ENCODE peak calls at places on chromosomes 4 and X, in eight cellular contexts. One of them, this sample, is unnamed.
A peak's percentile ranks its signal among the peaks of the same experiment; 100 is the strongest.

GRCh38 chrX:49237060-49237459 is 1.8 kb downstream of the CCDC22 start:
- DNase-seq in adrenal gland: no peak
- DNase-seq in aorta: peak; percentile 55
- DNase-seq in GM23248: no peak
- DNase-seq in MG63: no peak
- DNase-seq in Caco-2: no peak
- DNase-seq in mesenchymal stem cell: no peak
- DNase-seq in trophoblast cell: no peak
- DNase-seq in this sample: no peak

GRCh38 chr4:14958436-14958835 is 43.8 kb upstream of the CPEB2 start:
- DNase-seq in adrenal gland: no peak
- DNase-seq in aorta: no peak
- DNase-seq in GM23248: no peak
- DNase-seq in MG63: no peak
- DNase-seq in Caco-2: no peak
- DNase-seq in mesenchymal stem cell: no peak
- DNase-seq in trophoblast cell: no peak
- DNase-seq in this sample: no peak

GRCh38 chrX:5869786-5870185 is 358.9 kb downstream of the NLGN4X start:
- DNase-seq in adrenal gland: no peak
- DNase-seq in aorta: no peak
- DNase-seq in GM23248: no peak
- DNase-seq in MG63: no peak
- DNase-seq in Caco-2: no peak
- DNase-seq in mesenchymal stem cell: no peak
- DNase-seq in trophoblast cell: no peak
- DNase-seq in this sample: no peak

GRCh38 chrX:9708923-9709553 is 56.6 kb downstream of the GPR143 start:
- DNase-seq in adrenal gland: peak; percentile 87
- DNase-seq in aorta: peak; percentile 94
- DNase-seq in GM23248: peak; percentile 65
- DNase-seq in MG63: peak; percentile 47
- DNase-seq in Caco-2: peak; percentile 38
- DNase-seq in mesenchymal stem cell: peak; percentile 53
- DNase-seq in trophoblast cell: peak; percentile 38
- DNase-seq in this sample: peak; percentile 81

GRCh38 chr4:185236155-185236503 is 26.7 kb downstream of the SNX25 start:
- DNase-seq in adrenal gland: no peak
- DNase-seq in aorta: no peak
- DNase-seq in GM23248: no peak
- DNase-seq in MG63: no peak
- DNase-seq in Caco-2: no peak
- DNase-seq in mesenchymal stem cell: no peak
- DNase-seq in trophoblast cell: no peak
- DNase-seq in this sample: no peak

GRCh38 chr4:165556383-165556782 is 177.6 kb downstream of the CPE start:
- DNase-seq in adrenal gland: no peak
- DNase-seq in aorta: no peak
- DNase-seq in GM23248: no peak
- DNase-seq in MG63: no peak
- DNase-seq in Caco-2: no peak
- DNase-seq in mesenchymal stem cell: no peak
- DNase-seq in trophoblast cell: no peak
- DNase-seq in this sample: no peak

GRCh38 chr4:20432098-20432497 is 180.4 kb downstream of the SLIT2 start:
- DNase-seq in adrenal gland: no peak
- DNase-seq in aorta: no peak
- DNase-seq in GM23248: peak; percentile 72
- DNase-seq in MG63: no peak
- DNase-seq in Caco-2: no peak
- DNase-seq in mesenchymal stem cell: peak; percentile 24
- DNase-seq in trophoblast cell: no peak
- DNase-seq in this sample: no peak

GRCh38 chr4:13329963-13330362 is 154.2 kb downstream of the RAB28 start:
- DNase-seq in adrenal gland: no peak
- DNase-seq in aorta: peak; percentile 66
- DNase-seq in GM23248: peak; percentile 64
- DNase-seq in MG63: peak; percentile 36
- DNase-seq in Caco-2: no peak
- DNase-seq in mesenchymal stem cell: peak; percentile 21
- DNase-seq in trophoblast cell: no peak
- DNase-seq in this sample: no peak

GRCh38 chr4:99636422-99636821 is 21.2 kb downstream of the C4orf54 start:
- DNase-seq in adrenal gland: no peak
- DNase-seq in aorta: no peak
- DNase-seq in GM23248: no peak
- DNase-seq in MG63: no peak
- DNase-seq in Caco-2: no peak
- DNase-seq in mesenchymal stem cell: no peak
- DNase-seq in trophoblast cell: no peak
- DNase-seq in this sample: no peak

GRCh38 chrX:68894513-68895338 is 65.9 kb downstream of the EFNB1 start:
- DNase-seq in adrenal gland: peak; percentile 65
- DNase-seq in aorta: peak; percentile 88
- DNase-seq in GM23248: peak; percentile 61
- DNase-seq in MG63: peak; percentile 43
- DNase-seq in Caco-2: no peak
- DNase-seq in mesenchymal stem cell: peak; percentile 63
- DNase-seq in trophoblast cell: no peak
- DNase-seq in this sample: peak; percentile 77

GRCh38 chr4:121270384-121270783 is 106.3 kb upstream of the TNIP3 start:
- DNase-seq in adrenal gland: no peak
- DNase-seq in aorta: no peak
- DNase-seq in GM23248: peak; percentile 37
- DNase-seq in MG63: no peak
- DNase-seq in Caco-2: no peak
- DNase-seq in mesenchymal stem cell: no peak
- DNase-seq in trophoblast cell: no peak
- DNase-seq in this sample: no peak

DNA sequence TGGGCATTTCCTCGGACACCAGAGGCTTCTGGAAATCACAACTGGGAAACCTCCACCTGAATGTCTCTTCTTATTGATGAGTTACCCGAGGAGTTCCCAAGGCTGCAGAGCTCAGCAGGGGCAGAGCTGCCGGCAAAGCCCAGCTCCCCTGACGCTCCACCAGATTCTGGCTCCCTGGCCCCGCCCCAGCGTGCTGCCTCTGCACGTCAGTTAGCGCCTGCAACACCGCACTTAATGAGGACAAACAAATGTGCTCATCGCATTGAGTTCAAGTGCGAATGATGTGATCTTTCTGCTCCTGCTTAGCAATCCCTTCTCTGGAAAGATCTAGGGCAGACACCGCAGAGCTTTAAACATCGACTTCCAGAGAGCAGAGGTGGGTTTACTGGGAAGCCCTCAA is 55.5 kb upstream of the FBXW7 start:
- DNase-seq in adrenal gland: peak; percentile 77
- DNase-seq in aorta: no peak
- DNase-seq in GM23248: peak; percentile 71
- DNase-seq in MG63: peak; percentile 44
- DNase-seq in Caco-2: no peak
- DNase-seq in mesenchymal stem cell: peak; percentile 88
- DNase-seq in trophoblast cell: no peak
- DNase-seq in this sample: peak; percentile 51
- H3K4me3 ChIP-seq in adrenal gland: no peak overlapping the region
- H3K4me3 ChIP-seq in aorta: no peak overlapping the region
- H3K4me3 ChIP-seq in GM23248: peak overlapping the region; percentile 25
- H3K4me3 ChIP-seq in MG63: peak overlapping the region; percentile 4
- H3K4me3 ChIP-seq in Caco-2: no peak overlapping the region
- H3K4me3 ChIP-seq in mesenchymal stem cell: peak overlapping the region; percentile 58
- H3K4me3 ChIP-seq in trophoblast cell: no peak overlapping the region
- H3K4me3 ChIP-seq in this sample: no peak overlapping the region

DNA sequence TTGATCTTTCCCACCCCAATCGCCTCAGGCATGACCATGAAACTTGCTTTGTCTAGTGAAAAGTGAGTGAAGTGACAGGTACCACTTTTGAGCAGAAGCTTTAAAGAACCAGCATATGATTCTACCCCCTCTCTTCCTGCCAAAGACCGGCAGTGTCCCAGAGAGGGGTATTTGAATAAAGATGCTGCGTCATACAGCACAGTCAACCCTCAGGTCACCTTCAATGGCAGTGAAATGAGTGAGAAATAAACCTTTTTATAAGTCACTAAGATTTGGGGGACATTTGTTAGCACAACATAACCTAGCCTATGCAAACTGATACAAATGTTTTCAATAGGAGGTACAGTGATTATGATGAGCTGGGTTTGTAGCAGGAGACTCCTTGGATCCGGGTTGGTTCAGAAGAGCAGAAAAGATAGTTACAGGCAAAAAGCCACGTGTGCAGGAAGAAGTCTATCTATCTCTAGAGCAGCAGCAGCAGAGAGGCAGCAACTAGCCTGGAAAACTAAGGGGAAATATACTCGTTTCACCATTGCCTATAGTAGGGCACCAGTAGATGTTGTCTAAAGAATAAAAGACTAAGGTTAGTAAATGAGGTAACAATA is 30.3 kb upstream of the SPRY1 start:
- DNase-seq in adrenal gland: no peak
- DNase-seq in aorta: no peak
- DNase-seq in GM23248: no peak
- DNase-seq in MG63: no peak
- DNase-seq in Caco-2: no peak
- DNase-seq in mesenchymal stem cell: no peak
- DNase-seq in trophoblast cell: no peak
- DNase-seq in this sample: no peak
- H3K36me3 ChIP-seq in adrenal gland: no peaks in the 10 kb centered on the region
- H3K36me3 ChIP-seq in aorta: no peaks in the 10 kb centered on the region
- H3K36me3 ChIP-seq in GM23248: no peaks in the 10 kb centered on the region
- H3K36me3 ChIP-seq in MG63: no peaks in the 10 kb centered on the region
- H3K36me3 ChIP-seq in Caco-2: no peaks in the 10 kb centered on the region
- H3K36me3 ChIP-seq in mesenchymal stem cell: no peaks in the 10 kb centered on the region
- H3K36me3 ChIP-seq in trophoblast cell: no peaks in the 10 kb centered on the region
- H3K36me3 ChIP-seq in this sample: peaks cover 5% of the 10 kb centered on the region

GRCh38 chr4:6269400-6269650 is 325 bp upstream of the WFS1 start:
- DNase-seq in adrenal gland: no peak
- DNase-seq in aorta: no peak
- DNase-seq in GM23248: no peak
- DNase-seq in MG63: no peak
- DNase-seq in Caco-2: no peak
- DNase-seq in mesenchymal stem cell: no peak
- DNase-seq in trophoblast cell: no peak
- DNase-seq in this sample: no peak
- H3K4me3 ChIP-seq in adrenal gland: no peak overlapping the region
- H3K4me3 ChIP-seq in aorta: no peak overlapping the region
- H3K4me3 ChIP-seq in GM23248: peak overlapping the region; percentile 86
- H3K4me3 ChIP-seq in MG63: peak overlapping the region; percentile 26
- H3K4me3 ChIP-seq in Caco-2: peak overlapping the region; percentile 44
- H3K4me3 ChIP-seq in mesenchymal stem cell: peak overlapping the region; percentile 78
- H3K4me3 ChIP-seq in trophoblast cell: no peak overlapping the region
- H3K4me3 ChIP-seq in this sample: peak overlapping the region; percentile 74

GRCh38 chrX:45748443-45748842 is 547.8 kb upstream of the DIPK2B start:
- DNase-seq in adrenal gland: no peak
- DNase-seq in aorta: no peak
- DNase-seq in GM23248: peak; percentile 20
- DNase-seq in MG63: no peak
- DNase-seq in Caco-2: no peak
- DNase-seq in mesenchymal stem cell: no peak
- DNase-seq in trophoblast cell: no peak
- DNase-seq in this sample: no peak
- H3K36me3 ChIP-seq in adrenal gland: no peaks in the 10 kb centered on the region
- H3K36me3 ChIP-seq in aorta: no peaks in the 10 kb centered on the region
- H3K36me3 ChIP-seq in GM23248: peaks cover 84% of the 10 kb centered on the region
- H3K36me3 ChIP-seq in MG63: peaks cover 85% of the 10 kb centered on the region
- H3K36me3 ChIP-seq in Caco-2: no peaks in the 10 kb centered on the region
- H3K36me3 ChIP-seq in mesenchymal stem cell: peaks cover 98% of the 10 kb centered on the region
- H3K36me3 ChIP-seq in trophoblast cell: peaks cover 2% of the 10 kb centered on the region
- H3K36me3 ChIP-seq in this sample: no peaks in the 10 kb centered on the region

DNA sequence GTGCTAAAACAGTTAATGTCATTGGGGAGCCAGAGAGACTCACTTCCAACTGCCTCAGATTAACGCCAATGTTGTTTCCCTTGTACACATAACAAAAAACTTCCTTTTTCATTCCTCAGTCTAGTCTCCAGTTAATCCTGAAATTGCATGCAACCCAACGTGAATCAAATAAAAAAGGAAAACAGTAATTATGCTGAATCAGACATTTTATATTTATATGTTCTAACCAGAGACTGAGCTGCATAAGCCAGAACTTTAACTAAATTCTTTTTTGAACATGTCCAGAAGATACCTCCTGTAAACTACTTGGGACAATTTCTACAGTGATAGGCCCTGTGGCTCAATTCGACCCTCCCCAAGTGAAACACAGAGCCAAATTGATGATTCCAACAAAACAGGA is 4.7 kb downstream of the GPC4 start:
- DNase-seq in adrenal gland: no peak
- DNase-seq in aorta: no peak
- DNase-seq in GM23248: no peak
- DNase-seq in MG63: no peak
- DNase-seq in Caco-2: no peak
- DNase-seq in mesenchymal stem cell: no peak
- DNase-seq in trophoblast cell: no peak
- DNase-seq in this sample: no peak
- H3K4me3 ChIP-seq in adrenal gland: no peak overlapping the region
- H3K4me3 ChIP-seq in aorta: no peak overlapping the region
- H3K4me3 ChIP-seq in GM23248: no peak overlapping the region
- H3K4me3 ChIP-seq in MG63: no peak overlapping the region
- H3K4me3 ChIP-seq in Caco-2: no peak overlapping the region
- H3K4me3 ChIP-seq in mesenchymal stem cell: peak overlapping the region; percentile 13
- H3K4me3 ChIP-seq in trophoblast cell: no peak overlapping the region
- H3K4me3 ChIP-seq in this sample: no peak overlapping the region

GRCh38 chrX:153958605-153959004 is 13.0 kb downstream of the HCFC1 start:
- DNase-seq in adrenal gland: no peak
- DNase-seq in aorta: peak; percentile 62
- DNase-seq in GM23248: no peak
- DNase-seq in MG63: no peak
- DNase-seq in Caco-2: no peak
- DNase-seq in mesenchymal stem cell: no peak
- DNase-seq in trophoblast cell: no peak
- DNase-seq in this sample: no peak

GRCh38 chrX:153955451-153955732 is 10.9 kb upstream of the RENBP start:
- DNase-seq in adrenal gland: no peak
- DNase-seq in aorta: no peak
- DNase-seq in GM23248: no peak
- DNase-seq in MG63: no peak
- DNase-seq in Caco-2: no peak
- DNase-seq in mesenchymal stem cell: no peak
- DNase-seq in trophoblast cell: no peak
- DNase-seq in this sample: no peak

GRCh38 chrX:153956044-153956907 is 11.8 kb upstream of the RENBP start:
- DNase-seq in adrenal gland: no peak
- DNase-seq in aorta: no peak
- DNase-seq in GM23248: no peak
- DNase-seq in MG63: no peak
- DNase-seq in Caco-2: no peak
- DNase-seq in mesenchymal stem cell: no peak
- DNase-seq in trophoblast cell: no peak
- DNase-seq in this sample: no peak

GRCh38 chrX:153954618-153955450 is 10.4 kb upstream of the RENBP start:
- DNase-seq in adrenal gland: no peak
- DNase-seq in aorta: no peak
- DNase-seq in GM23248: no peak
- DNase-seq in MG63: no peak
- DNase-seq in Caco-2: no peak
- DNase-seq in mesenchymal stem cell: no peak
- DNase-seq in trophoblast cell: no peak
- DNase-seq in this sample: no peak

DNA sequence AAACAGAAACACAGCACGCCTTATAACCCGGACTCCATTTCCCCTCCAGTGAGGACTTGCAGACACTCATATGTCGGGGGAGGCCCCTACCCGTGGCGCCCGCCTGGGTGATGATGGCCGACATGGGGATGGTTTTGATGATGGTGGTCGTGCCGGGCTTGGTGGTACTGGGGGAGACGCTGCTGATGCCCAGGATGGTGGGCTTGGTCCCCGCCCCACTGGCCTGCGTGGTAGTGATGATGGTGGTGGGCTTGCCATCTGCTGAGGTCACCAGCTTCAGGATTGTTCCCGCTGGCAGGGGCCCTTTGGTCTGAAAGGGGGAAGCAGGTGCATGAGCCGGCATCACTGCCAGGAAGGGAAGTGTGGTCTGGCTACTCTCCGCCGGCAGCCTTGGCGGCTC is 12.8 kb upstream of the RENBP start:
- DNase-seq in adrenal gland: no peak
- DNase-seq in aorta: no peak
- DNase-seq in GM23248: no peak
- DNase-seq in MG63: no peak
- DNase-seq in Caco-2: no peak
- DNase-seq in mesenchymal stem cell: no peak
- DNase-seq in trophoblast cell: no peak
- DNase-seq in this sample: no peak
- H3K36me3 ChIP-seq in adrenal gland: no peaks in the 10 kb centered on the region
- H3K36me3 ChIP-seq in aorta: peaks cover 4% of the 10 kb centered on the region
- H3K36me3 ChIP-seq in GM23248: no peaks in the 10 kb centered on the region
- H3K36me3 ChIP-seq in MG63: peaks cover 33% of the 10 kb centered on the region
- H3K36me3 ChIP-seq in Caco-2: no peaks in the 10 kb centered on the region
- H3K36me3 ChIP-seq in mesenchymal stem cell: peaks cover 98% of the 10 kb centered on the region
- H3K36me3 ChIP-seq in trophoblast cell: peaks cover 98% of the 10 kb centered on the region
- H3K36me3 ChIP-seq in this sample: no peaks in the 10 kb centered on the region